ENCODE peak calls at places on chromosomes 1 and 21, in six cellular contexts. One of them, this sample, is unnamed.

GRCh38 chr1:8464377-8464776 is 146.5 kb downstream of the SLC45A1 start:
- DNase-seq in foreskin fibroblast: no peak
- DNase-seq in fibroblast of lung: no peak
- DNase-seq in kidney epithelial cell: no peak
- DNase-seq in RWPE1: no peak
- DNase-seq in astrocyte of the spinal cord: no peak
- DNase-seq in this sample: no peak

GRCh38 chr1:221987860-221988520 is 246.1 kb upstream of the DUSP10 start:
- DNase-seq in foreskin fibroblast: peak
- DNase-seq in fibroblast of lung: peak
- DNase-seq in kidney epithelial cell: no peak
- DNase-seq in RWPE1: peak
- DNase-seq in astrocyte of the spinal cord: peak
- DNase-seq in this sample: peak

GRCh38 chr1:24888061-24888970 is 41.8 kb downstream of the RUNX3 start:
- DNase-seq in foreskin fibroblast: no peak
- DNase-seq in fibroblast of lung: no peak
- DNase-seq in kidney epithelial cell: no peak
- DNase-seq in RWPE1: no peak
- DNase-seq in astrocyte of the spinal cord: no peak
- DNase-seq in this sample: no peak

GRCh38 chr1:73755649-73756048 is 442.3 kb downstream of the LRRIQ3 start:
- DNase-seq in foreskin fibroblast: no peak
- DNase-seq in fibroblast of lung: no peak
- DNase-seq in kidney epithelial cell: no peak
- DNase-seq in RWPE1: no peak
- DNase-seq in astrocyte of the spinal cord: no peak
- DNase-seq in this sample: no peak

GRCh38 chr1:3674100-3675094 is 22.1 kb downstream of the TP73 start:
- DNase-seq in foreskin fibroblast: peak
- DNase-seq in fibroblast of lung: no peak
- DNase-seq in kidney epithelial cell: no peak
- DNase-seq in RWPE1: no peak
- DNase-seq in astrocyte of the spinal cord: no peak
- DNase-seq in this sample: no peak

GRCh38 chr1:185636848-185637247 is 97.3 kb upstream of the HMCN1 start:
- DNase-seq in foreskin fibroblast: no peak
- DNase-seq in fibroblast of lung: no peak
- DNase-seq in kidney epithelial cell: no peak
- DNase-seq in RWPE1: peak
- DNase-seq in astrocyte of the spinal cord: no peak
- DNase-seq in this sample: no peak

GRCh38 chr21:15514073-15514946 is 215.5 kb upstream of the USP25 start:
- DNase-seq in foreskin fibroblast: no peak
- DNase-seq in fibroblast of lung: no peak
- DNase-seq in kidney epithelial cell: no peak
- DNase-seq in RWPE1: no peak
- DNase-seq in astrocyte of the spinal cord: no peak
- DNase-seq in this sample: no peak

GRCh38 chr1:30805301-30806003 is 47.9 kb upstream of the LAPTM5 start:
- DNase-seq in foreskin fibroblast: no peak
- DNase-seq in fibroblast of lung: peak
- DNase-seq in kidney epithelial cell: no peak
- DNase-seq in RWPE1: no peak
- DNase-seq in astrocyte of the spinal cord: no peak
- DNase-seq in this sample: no peak

GRCh38 chr1:170168263-170168662 is 22.5 kb downstream of the NTMT2 start:
- DNase-seq in foreskin fibroblast: peak
- DNase-seq in fibroblast of lung: peak
- DNase-seq in kidney epithelial cell: peak
- DNase-seq in RWPE1: peak
- DNase-seq in astrocyte of the spinal cord: peak
- DNase-seq in this sample: peak

GRCh38 chr1:22889213-22889827 is 83.3 kb downstream of the LACTBL1 start:
- DNase-seq in foreskin fibroblast: peak
- DNase-seq in fibroblast of lung: peak
- DNase-seq in kidney epithelial cell: no peak
- DNase-seq in RWPE1: peak
- DNase-seq in astrocyte of the spinal cord: peak
- DNase-seq in this sample: peak

GRCh38 chr1:108646661-108647269 is 14.1 kb downstream of the HENMT1 start:
- DNase-seq in foreskin fibroblast: peak
- DNase-seq in fibroblast of lung: peak
- DNase-seq in kidney epithelial cell: peak
- DNase-seq in RWPE1: no peak
- DNase-seq in astrocyte of the spinal cord: peak
- DNase-seq in this sample: peak

GRCh38 chr1:203462878-203463277 is 12.7 kb upstream of the PRELP start:
- DNase-seq in foreskin fibroblast: peak
- DNase-seq in fibroblast of lung: peak
- DNase-seq in kidney epithelial cell: no peak
- DNase-seq in RWPE1: peak
- DNase-seq in astrocyte of the spinal cord: peak
- DNase-seq in this sample: peak

GRCh38 chr1:92951141-92951582 is 10.1 kb downstream of the DIPK1A start:
- DNase-seq in foreskin fibroblast: peak
- DNase-seq in fibroblast of lung: peak
- DNase-seq in kidney epithelial cell: no peak
- DNase-seq in RWPE1: no peak
- DNase-seq in astrocyte of the spinal cord: peak
- DNase-seq in this sample: peak

GRCh38 chr1:224867715-224868114 is 61.8 kb upstream of the DNAH14 start:
- DNase-seq in foreskin fibroblast: peak
- DNase-seq in fibroblast of lung: peak
- DNase-seq in kidney epithelial cell: no peak
- DNase-seq in RWPE1: no peak
- DNase-seq in astrocyte of the spinal cord: no peak
- DNase-seq in this sample: peak

GRCh38 chr1:42484382-42484781 is 21.3 kb downstream of the CCDC30 start:
- DNase-seq in foreskin fibroblast: peak
- DNase-seq in fibroblast of lung: peak
- DNase-seq in kidney epithelial cell: peak
- DNase-seq in RWPE1: peak
- DNase-seq in astrocyte of the spinal cord: peak
- DNase-seq in this sample: peak

GRCh38 chr1:111818081-111818480 is 62.4 kb downstream of the DDX20 start:
- DNase-seq in foreskin fibroblast: no peak
- DNase-seq in fibroblast of lung: no peak
- DNase-seq in kidney epithelial cell: no peak
- DNase-seq in RWPE1: no peak
- DNase-seq in astrocyte of the spinal cord: no peak
- DNase-seq in this sample: no peak

GRCh38 chr1:28056129-28056925 is 32.1 kb downstream of the EYA3 start:
- DNase-seq in foreskin fibroblast: no peak
- DNase-seq in fibroblast of lung: peak
- DNase-seq in kidney epithelial cell: peak
- DNase-seq in RWPE1: no peak
- DNase-seq in astrocyte of the spinal cord: no peak
- DNase-seq in this sample: no peak

GRCh38 chr1:64215576-64215975 is 12.2 kb downstream of the UBE2U start:
- DNase-seq in foreskin fibroblast: no peak
- DNase-seq in fibroblast of lung: peak
- DNase-seq in kidney epithelial cell: peak
- DNase-seq in RWPE1: no peak
- DNase-seq in astrocyte of the spinal cord: no peak
- DNase-seq in this sample: no peak

GRCh38 chr1:116382321-116382720 is 9.3 kb downstream of the ATP1A1 start:
- DNase-seq in foreskin fibroblast: no peak
- DNase-seq in fibroblast of lung: peak
- DNase-seq in kidney epithelial cell: no peak
- DNase-seq in RWPE1: no peak
- DNase-seq in astrocyte of the spinal cord: peak
- DNase-seq in this sample: peak

GRCh38 chr1:194295690-194296089 is 1109.3 kb upstream of the B3GALT2 start:
- DNase-seq in foreskin fibroblast: peak
- DNase-seq in fibroblast of lung: peak
- DNase-seq in kidney epithelial cell: no peak
- DNase-seq in RWPE1: no peak
- DNase-seq in astrocyte of the spinal cord: peak
- DNase-seq in this sample: no peak

GRCh38 chr1:89721351-89721750 is 88.4 kb downstream of the LRRC8C start:
- DNase-seq in foreskin fibroblast: peak
- DNase-seq in fibroblast of lung: peak
- DNase-seq in kidney epithelial cell: no peak
- DNase-seq in RWPE1: peak
- DNase-seq in astrocyte of the spinal cord: peak
- DNase-seq in this sample: peak

GRCh38 chr1:40344597-40344996 is 27.5 kb upstream of the COL9A2 start:
- DNase-seq in foreskin fibroblast: peak
- DNase-seq in fibroblast of lung: peak
- DNase-seq in kidney epithelial cell: no peak
- DNase-seq in RWPE1: no peak
- DNase-seq in astrocyte of the spinal cord: peak
- DNase-seq in this sample: peak

GRCh38 chr21:26120833-26121232 is 49.7 kb downstream of the APP start:
- DNase-seq in foreskin fibroblast: no peak
- DNase-seq in fibroblast of lung: no peak
- DNase-seq in kidney epithelial cell: no peak
- DNase-seq in RWPE1: peak
- DNase-seq in astrocyte of the spinal cord: no peak
- DNase-seq in this sample: no peak

GRCh38 chr1:169060010-169060722 is 46.3 kb upstream of the ATP1B1 start:
- DNase-seq in foreskin fibroblast: no peak
- DNase-seq in fibroblast of lung: no peak
- DNase-seq in kidney epithelial cell: no peak
- DNase-seq in RWPE1: peak
- DNase-seq in astrocyte of the spinal cord: no peak
- DNase-seq in this sample: peak

DNA sequence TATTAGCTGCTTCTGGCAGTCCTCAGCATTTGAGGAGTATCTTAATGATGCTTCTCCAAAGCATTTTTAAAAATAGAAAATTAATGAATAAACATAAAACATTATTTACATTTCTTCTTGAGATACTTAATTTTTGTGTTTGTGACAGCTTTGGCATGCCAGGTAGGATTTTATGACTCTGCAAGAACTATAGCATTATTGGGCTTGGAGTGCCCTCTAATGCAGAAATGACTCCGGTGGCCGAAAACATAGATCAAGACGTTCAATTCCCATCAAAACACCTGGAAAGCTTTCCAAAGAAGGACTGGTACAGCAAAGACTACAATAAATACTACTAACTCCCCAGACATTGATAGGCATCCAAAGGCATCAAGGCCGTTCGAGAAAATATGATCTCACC is 366.4 kb upstream of the CXADR start:
- DNase-seq in foreskin fibroblast: no peak
- DNase-seq in fibroblast of lung: no peak
- DNase-seq in kidney epithelial cell: no peak
- DNase-seq in RWPE1: no peak
- DNase-seq in astrocyte of the spinal cord: no peak
- DNase-seq in this sample: no peak
- TF ChIP-seq CTCF in foreskin fibroblast: no peak
- TF ChIP-seq CTCF in fibroblast of lung: no peak
- TF ChIP-seq CTCF in kidney epithelial cell: no peak
- TF ChIP-seq CTCF in RWPE1: no peak
- TF ChIP-seq CTCF in astrocyte of the spinal cord: no peak
- TF ChIP-seq CTCF in this sample: no peak

GRCh38 chr21:34018185-34018584 is 55.2 kb upstream of the MRPS6 start:
- DNase-seq in foreskin fibroblast: no peak
- DNase-seq in fibroblast of lung: no peak
- DNase-seq in kidney epithelial cell: no peak
- DNase-seq in RWPE1: no peak
- DNase-seq in astrocyte of the spinal cord: no peak
- DNase-seq in this sample: no peak
- TF ChIP-seq CTCF in foreskin fibroblast: no peak
- TF ChIP-seq CTCF in fibroblast of lung: no peak
- TF ChIP-seq CTCF in kidney epithelial cell: no peak
- TF ChIP-seq CTCF in RWPE1: no peak
- TF ChIP-seq CTCF in astrocyte of the spinal cord: no peak
- TF ChIP-seq CTCF in this sample: no peak

GRCh38 chr1:33379631-33380354 is 51.1 kb downstream of the PHC2 start:
- DNase-seq in foreskin fibroblast: peak
- DNase-seq in fibroblast of lung: no peak
- DNase-seq in kidney epithelial cell: no peak
- DNase-seq in RWPE1: no peak
- DNase-seq in astrocyte of the spinal cord: no peak
- DNase-seq in this sample: no peak

GRCh38 chr1:33378524-33378923 is 52.4 kb downstream of the PHC2 start:
- DNase-seq in foreskin fibroblast: no peak
- DNase-seq in fibroblast of lung: no peak
- DNase-seq in kidney epithelial cell: no peak
- DNase-seq in RWPE1: no peak
- DNase-seq in astrocyte of the spinal cord: no peak
- DNase-seq in this sample: no peak

GRCh38 chr1:33380811-33381210 is 50.1 kb downstream of the PHC2 start:
- DNase-seq in foreskin fibroblast: no peak
- DNase-seq in fibroblast of lung: no peak
- DNase-seq in kidney epithelial cell: no peak
- DNase-seq in RWPE1: no peak
- DNase-seq in astrocyte of the spinal cord: no peak
- DNase-seq in this sample: no peak

GRCh38 chr1:33377750-33378149 is 53.1 kb downstream of the PHC2 start:
- DNase-seq in foreskin fibroblast: peak
- DNase-seq in fibroblast of lung: peak
- DNase-seq in kidney epithelial cell: no peak
- DNase-seq in RWPE1: no peak
- DNase-seq in astrocyte of the spinal cord: no peak
- DNase-seq in this sample: peak

DNA sequence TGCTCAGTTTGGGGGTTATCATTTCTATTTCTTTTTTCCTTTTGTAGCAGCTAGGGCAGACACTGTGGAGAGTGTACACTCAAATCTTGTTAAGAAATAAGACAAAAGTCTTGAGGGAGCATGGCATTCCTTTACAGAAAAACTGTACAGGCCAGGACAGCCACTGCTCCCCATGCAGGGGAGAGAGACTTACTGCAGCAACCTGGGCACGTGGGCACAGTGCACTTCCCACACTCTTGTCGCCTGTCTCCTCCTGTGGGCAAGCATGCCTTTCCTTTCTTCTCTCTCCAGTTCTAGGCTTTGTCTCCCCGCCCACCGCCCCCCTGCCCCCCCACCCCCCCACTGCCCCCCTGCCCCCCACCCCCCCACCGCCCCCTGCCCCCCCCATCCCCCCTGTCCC is 51.9 kb downstream of the PHC2 start:
- DNase-seq in foreskin fibroblast: no peak
- DNase-seq in fibroblast of lung: no peak
- DNase-seq in kidney epithelial cell: no peak
- DNase-seq in RWPE1: no peak
- DNase-seq in astrocyte of the spinal cord: no peak
- DNase-seq in this sample: no peak
- TF ChIP-seq CTCF in foreskin fibroblast: no peak
- TF ChIP-seq CTCF in fibroblast of lung: peak
- TF ChIP-seq CTCF in kidney epithelial cell: peak
- TF ChIP-seq CTCF in RWPE1: no peak
- TF ChIP-seq CTCF in astrocyte of the spinal cord: peak
- TF ChIP-seq CTCF in this sample: no peak

DNA sequence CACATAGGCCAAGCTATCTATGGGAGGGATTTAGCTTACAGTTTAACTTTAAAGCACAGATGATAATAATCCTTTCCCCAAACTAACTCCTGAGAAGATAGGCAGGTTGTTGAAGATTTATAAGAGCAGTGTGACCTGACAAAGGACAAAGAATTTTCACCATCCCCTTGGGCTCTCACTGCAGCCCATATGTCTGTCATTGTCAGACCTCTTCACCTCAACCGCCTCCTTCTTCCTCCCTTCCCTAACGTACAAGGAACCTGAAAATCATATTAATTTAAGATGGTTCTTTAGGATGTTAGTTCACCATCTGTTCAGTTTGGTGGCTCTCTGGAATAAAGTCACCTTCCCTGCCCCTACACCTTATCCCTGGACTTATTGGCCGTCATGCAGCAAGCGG is 5.0 kb downstream of the RNU1-2 start:
- DNase-seq in foreskin fibroblast: peak
- DNase-seq in fibroblast of lung: no peak
- DNase-seq in kidney epithelial cell: no peak
- DNase-seq in RWPE1: no peak
- DNase-seq in astrocyte of the spinal cord: no peak
- DNase-seq in this sample: no peak
- TF ChIP-seq CTCF in foreskin fibroblast: peak
- TF ChIP-seq CTCF in fibroblast of lung: no peak
- TF ChIP-seq CTCF in kidney epithelial cell: peak
- TF ChIP-seq CTCF in RWPE1: no peak
- TF ChIP-seq CTCF in astrocyte of the spinal cord: peak
- TF ChIP-seq CTCF in this sample: peak